ENCODE peak calls at places on chromosomes 11 and 22, in six cellular contexts. One of them, this sample, is unnamed.

GRCh38 chr11:10294289-10294953 is 402 bp upstream of the SBF2 start:
- DNase-seq in H1: no peak
- DNase-seq in neuronal stem cell: no peak
- DNase-seq in mesenchymal stem cell: peak; percentile 86
- DNase-seq in mesendoderm: peak; percentile 66
- DNase-seq in IMR-90: peak; percentile 87
- DNase-seq in this sample: peak; percentile 56

GRCh38 chr11:19474954-19475811 is 234.4 kb upstream of the E2F8 start:
- DNase-seq in IMR-90: no peak
- DNase-seq in H1: no peak
- DNase-seq in mesenchymal stem cell: no peak
- DNase-seq in neuronal stem cell: peak; percentile 38
- DNase-seq in mesendoderm: peak; percentile 33
- DNase-seq in this sample: no peak

GRCh38 chr11:63610604-63611394 is 3.4 kb downstream of the PLAAT3 start:
- DNase-seq in H1: peak; percentile 60
- DNase-seq in mesendoderm: peak; percentile 57
- DNase-seq in IMR-90: no peak
- DNase-seq in mesenchymal stem cell: no peak
- DNase-seq in neuronal stem cell: no peak
- DNase-seq in this sample: peak; percentile 31

GRCh38 chr11:45857834-45858492 is 10.7 kb downstream of the CRY2 start:
- DNase-seq in mesendoderm: no peak
- DNase-seq in mesenchymal stem cell: peak; percentile 96
- DNase-seq in IMR-90: peak; percentile 84
- DNase-seq in neuronal stem cell: no peak
- DNase-seq in H1: no peak
- DNase-seq in this sample: peak; percentile 42

GRCh38 chr11:46719048-46719542 is at the start of gene F2:
- DNase-seq in mesendoderm: no peak
- DNase-seq in mesenchymal stem cell: no peak
- DNase-seq in IMR-90: no peak
- DNase-seq in neuronal stem cell: no peak
- DNase-seq in H1: no peak
- DNase-seq in this sample: no peak

GRCh38 chr22:45772726-45773125 is 101.1 kb downstream of the ATXN10 start:
- DNase-seq in H1: no peak
- DNase-seq in mesenchymal stem cell: no peak
- DNase-seq in mesendoderm: no peak
- DNase-seq in neuronal stem cell: no peak
- DNase-seq in IMR-90: no peak
- DNase-seq in this sample: no peak

GRCh38 chr11:24575392-24575791 is 78.5 kb downstream of the LUZP2 start:
- DNase-seq in H1: no peak
- DNase-seq in mesendoderm: no peak
- DNase-seq in neuronal stem cell: no peak
- DNase-seq in mesenchymal stem cell: no peak
- DNase-seq in IMR-90: peak; percentile 75
- DNase-seq in this sample: no peak

GRCh38 chr11:45921561-45922424 is 663 bp upstream of the LARGE2 start:
- DNase-seq in mesendoderm: peak; percentile 89
- DNase-seq in H1: peak; percentile 84
- DNase-seq in IMR-90: no peak
- DNase-seq in neuronal stem cell: peak; percentile 65
- DNase-seq in mesenchymal stem cell: no peak
- DNase-seq in this sample: peak; percentile 37

GRCh38 chr11:10455637-10456487 is 798 bp downstream of the AMPD3 start:
- DNase-seq in IMR-90: peak; percentile 90
- DNase-seq in neuronal stem cell: peak; percentile 21
- DNase-seq in H1: no peak
- DNase-seq in mesendoderm: peak; percentile 89
- DNase-seq in mesenchymal stem cell: peak; percentile 91
- DNase-seq in this sample: peak; percentile 68

GRCh38 chr11:124075841-124076571 is 34.9 kb upstream of the OR10G7 start:
- DNase-seq in mesenchymal stem cell: no peak
- DNase-seq in H1: no peak
- DNase-seq in mesendoderm: no peak
- DNase-seq in IMR-90: no peak
- DNase-seq in neuronal stem cell: no peak
- DNase-seq in this sample: peak; percentile 28

GRCh38 chr11:69301491-69302401 is 7.8 kb downstream of the MYEOV start:
- DNase-seq in H1: no peak
- DNase-seq in IMR-90: peak; percentile 91
- DNase-seq in neuronal stem cell: no peak
- DNase-seq in mesendoderm: peak; percentile 51
- DNase-seq in mesenchymal stem cell: peak; percentile 85
- DNase-seq in this sample: peak; percentile 38

GRCh38 chr11:94926698-94927237 is 46.6 kb downstream of the CWC15 start:
- DNase-seq in mesendoderm: peak; percentile 73
- DNase-seq in neuronal stem cell: no peak
- DNase-seq in IMR-90: peak; percentile 94
- DNase-seq in H1: no peak
- DNase-seq in mesenchymal stem cell: peak; percentile 98
- DNase-seq in this sample: no peak

DNA sequence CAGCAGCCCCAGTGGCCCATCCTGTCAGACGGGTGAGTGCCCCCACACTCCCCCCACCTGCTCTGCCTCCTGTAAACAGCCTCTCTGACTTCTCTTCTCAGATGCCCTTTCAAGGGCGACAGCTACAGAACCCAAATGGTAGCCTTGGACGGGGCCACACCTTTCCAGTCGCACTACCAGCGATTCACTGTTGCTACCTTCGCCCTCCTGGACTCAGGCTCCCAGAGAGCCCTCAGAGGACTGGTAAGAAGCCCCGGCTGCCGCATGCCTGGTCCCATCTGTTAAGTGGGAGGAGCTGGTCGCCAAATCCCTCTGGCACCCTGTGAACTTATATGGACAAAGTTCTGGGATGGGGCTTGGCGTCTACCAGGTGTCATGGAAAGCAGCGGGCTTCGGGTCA is 6.2 kb downstream of the ZP1 start:
- DNase-seq in IMR-90: no peak
- DNase-seq in mesenchymal stem cell: no peak
- DNase-seq in H1: no peak
- DNase-seq in mesendoderm: no peak
- DNase-seq in neuronal stem cell: no peak
- DNase-seq in this sample: no peak
- H4K8ac ChIP-seq in IMR-90: peak overlapping the region; percentile 44
- H4K8ac ChIP-seq in mesenchymal stem cell: peak overlapping the region; percentile 72
- H4K8ac ChIP-seq in H1: peak overlapping the region; percentile 74
- H4K8ac ChIP-seq in mesendoderm: no peak overlapping the region
- H4K8ac ChIP-seq in neuronal stem cell: peak overlapping the region; percentile 25
- H4K8ac ChIP-seq in this sample: no peak overlapping the region

GRCh38 chr22:37044634-37045625 is 6.6 kb upstream of the KCTD17 start:
- DNase-seq in IMR-90: peak; percentile 7
- DNase-seq in mesenchymal stem cell: no peak
- DNase-seq in neuronal stem cell: no peak
- DNase-seq in H1: no peak
- DNase-seq in mesendoderm: no peak
- DNase-seq in this sample: peak; percentile 12

GRCh38 chr22:37046589-37046988 is 5.0 kb upstream of the KCTD17 start:
- DNase-seq in IMR-90: no peak
- DNase-seq in mesenchymal stem cell: no peak
- DNase-seq in neuronal stem cell: no peak
- DNase-seq in H1: no peak
- DNase-seq in mesendoderm: no peak
- DNase-seq in this sample: no peak

GRCh38 chr22:37043828-37044538 is 7.6 kb upstream of the KCTD17 start:
- DNase-seq in IMR-90: peak; percentile 28
- DNase-seq in mesenchymal stem cell: peak; percentile 54
- DNase-seq in neuronal stem cell: no peak
- DNase-seq in H1: no peak
- DNase-seq in mesendoderm: peak; percentile 52
- DNase-seq in this sample: peak; percentile 57

GRCh38 chr22:37048133-37048532 is 3.4 kb upstream of the KCTD17 start:
- DNase-seq in IMR-90: peak; percentile 31
- DNase-seq in mesendoderm: peak; percentile 57
- DNase-seq in mesenchymal stem cell: no peak
- DNase-seq in neuronal stem cell: no peak
- DNase-seq in H1: no peak
- DNase-seq in this sample: peak; percentile 27

DNA sequence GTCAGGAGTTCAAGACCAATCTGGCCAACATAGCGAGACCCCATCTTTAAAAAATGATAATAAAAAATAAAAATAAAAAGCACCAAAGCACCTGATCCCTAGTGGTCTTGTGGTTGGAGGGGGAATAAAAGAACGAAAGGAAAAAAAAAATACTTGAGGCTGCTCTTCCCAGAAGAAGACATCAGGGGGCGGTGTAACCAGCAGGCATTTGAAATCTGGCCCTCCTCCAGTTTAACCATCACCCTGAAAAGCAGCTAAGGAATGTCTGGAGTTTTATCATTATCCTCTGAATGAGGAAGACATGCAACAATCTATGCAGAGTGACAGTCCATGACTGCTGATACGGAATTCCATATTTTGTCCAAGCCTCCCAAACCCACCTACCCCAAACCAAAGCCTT is 5.6 kb upstream of the KCTD17 start:
- DNase-seq in mesendoderm: peak; percentile 54
- DNase-seq in H1: no peak
- DNase-seq in neuronal stem cell: peak; percentile 18
- DNase-seq in mesenchymal stem cell: peak; percentile 42
- DNase-seq in IMR-90: peak; percentile 62
- DNase-seq in this sample: peak; percentile 71
- H3K4me3 ChIP-seq in mesendoderm: no peak overlapping the region
- H3K4me3 ChIP-seq in H1: no peak overlapping the region
- H3K4me3 ChIP-seq in neuronal stem cell: no peak overlapping the region
- H3K4me3 ChIP-seq in mesenchymal stem cell: no peak overlapping the region
- H3K4me3 ChIP-seq in IMR-90: no peak overlapping the region
- H3K4me3 ChIP-seq in this sample: no peak overlapping the region

DNA sequence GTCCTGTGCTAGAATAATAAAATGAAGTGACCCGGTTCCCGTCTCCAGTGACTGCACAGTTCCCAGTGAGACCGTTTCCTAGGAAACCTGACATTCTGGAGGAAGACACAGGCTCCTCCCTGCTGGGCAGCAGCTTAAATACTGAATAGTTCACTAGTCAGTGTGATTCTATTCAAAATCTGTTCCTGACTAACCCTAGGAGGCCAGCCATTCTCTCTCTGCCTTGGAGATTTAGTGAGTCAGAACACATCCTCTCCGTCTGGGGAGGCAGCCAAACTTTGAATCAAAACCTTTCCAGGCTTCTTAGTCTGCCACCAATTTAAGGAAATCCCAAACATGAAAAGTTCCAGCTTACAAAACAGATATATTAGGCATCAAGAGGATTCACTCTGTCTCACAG is 11.2 kb downstream of the TRIM66 start:
- DNase-seq in H1: peak; percentile 77
- DNase-seq in neuronal stem cell: peak; percentile 87
- DNase-seq in mesendoderm: peak; percentile 98
- DNase-seq in mesenchymal stem cell: peak; percentile 83
- DNase-seq in IMR-90: peak; percentile 97
- DNase-seq in this sample: no peak
- H2BK120ac ChIP-seq in H1: peak overlapping the region; percentile 94
- H2BK120ac ChIP-seq in neuronal stem cell: no peak overlapping the region
- H2BK120ac ChIP-seq in mesendoderm: peak overlapping the region; percentile 99
- H2BK120ac ChIP-seq in mesenchymal stem cell: no peak overlapping the region
- H2BK120ac ChIP-seq in IMR-90: peak overlapping the region; percentile 64
- H2BK120ac ChIP-seq in this sample: no peak overlapping the region

GRCh38 chr11:1917523-1918435 is 1.7 kb upstream of the TNNT3 start:
- DNase-seq in H1: no peak
- DNase-seq in IMR-90: no peak
- DNase-seq in neuronal stem cell: no peak
- DNase-seq in mesendoderm: peak; percentile 20
- DNase-seq in mesenchymal stem cell: no peak
- DNase-seq in this sample: peak; percentile 17
- H4K8ac ChIP-seq in H1: peak overlapping the region; percentile 77
- H4K8ac ChIP-seq in IMR-90: no peak overlapping the region
- H4K8ac ChIP-seq in neuronal stem cell: peak overlapping the region; percentile 65
- H4K8ac ChIP-seq in mesendoderm: no peak overlapping the region
- H4K8ac ChIP-seq in mesenchymal stem cell: no peak overlapping the region
- H4K8ac ChIP-seq in this sample: no peak overlapping the region

GRCh38 chr22:32745251-32745995 is 56.1 kb upstream of the TIMP3 start:
- DNase-seq in neuronal stem cell: peak; percentile 12
- DNase-seq in mesendoderm: peak; percentile 99
- DNase-seq in H1: peak; percentile 27
- DNase-seq in mesenchymal stem cell: peak; percentile 62
- DNase-seq in IMR-90: peak; percentile 55
- DNase-seq in this sample: peak; percentile 83
- H3K4me3 ChIP-seq in neuronal stem cell: no peak overlapping the region
- H3K4me3 ChIP-seq in mesendoderm: no peak overlapping the region
- H3K4me3 ChIP-seq in H1: no peak overlapping the region
- H3K4me3 ChIP-seq in mesenchymal stem cell: no peak overlapping the region
- H3K4me3 ChIP-seq in IMR-90: no peak overlapping the region
- H3K4me3 ChIP-seq in this sample: no peak overlapping the region

GRCh38 chr22:41447435-41448188 is 1.0 kb upstream of the TOB2 start:
- DNase-seq in neuronal stem cell: peak; percentile 75
- DNase-seq in IMR-90: peak; percentile 50
- DNase-seq in H1: no peak
- DNase-seq in mesenchymal stem cell: peak; percentile 85
- DNase-seq in mesendoderm: peak; percentile 86
- DNase-seq in this sample: peak; percentile 77
- H2BK120ac ChIP-seq in neuronal stem cell: peak overlapping the region; percentile 97
- H2BK120ac ChIP-seq in IMR-90: peak overlapping the region; percentile 65
- H2BK120ac ChIP-seq in H1: peak overlapping the region; percentile 75
- H2BK120ac ChIP-seq in mesenchymal stem cell: peak overlapping the region; percentile 97
- H2BK120ac ChIP-seq in mesendoderm: peak overlapping the region; percentile 64
- H2BK120ac ChIP-seq in this sample: peak overlapping the region; percentile 66

DNA sequence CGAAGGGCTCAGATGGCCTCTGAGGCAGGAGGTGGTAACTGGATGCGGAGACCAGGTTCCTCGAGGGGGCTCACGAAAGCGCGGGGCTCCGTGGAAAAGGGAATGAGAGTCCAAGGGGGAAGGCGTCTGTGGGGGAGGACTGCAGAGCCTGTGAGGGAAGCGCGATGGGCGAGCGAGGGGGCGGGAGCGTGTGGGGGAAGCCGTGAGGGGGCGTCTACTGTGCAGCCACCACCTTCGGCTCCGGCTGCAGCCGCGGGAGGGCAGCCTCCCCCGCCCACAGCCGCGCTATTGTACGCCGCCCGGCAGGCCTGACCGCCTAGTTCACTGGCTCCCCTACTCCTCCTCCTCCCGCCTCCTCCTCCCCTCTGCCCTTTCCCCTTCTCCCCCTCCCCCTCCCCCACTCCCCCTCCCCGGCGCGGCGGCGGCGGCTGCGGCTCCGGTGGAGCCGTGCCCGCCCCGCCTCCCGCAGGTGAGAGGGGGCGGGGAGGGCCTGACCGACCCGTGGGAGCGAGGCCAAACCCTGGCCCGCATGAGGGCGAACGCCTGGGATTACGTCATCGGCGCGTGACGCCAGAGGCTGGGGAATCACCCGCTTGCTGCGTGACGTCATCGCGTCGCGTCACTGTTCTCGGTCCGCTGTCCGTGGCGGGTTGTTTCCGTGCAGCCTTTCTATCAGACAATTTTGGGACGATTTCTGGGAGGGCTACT is at the start of gene PAK1:
- DNase-seq in mesendoderm: peak; percentile 97
- DNase-seq in IMR-90: peak; percentile 86
- DNase-seq in H1: peak; percentile 75
- DNase-seq in neuronal stem cell: peak; percentile 90
- DNase-seq in mesenchymal stem cell: peak; percentile 87
- DNase-seq in this sample: peak; percentile 99
- H4K8ac ChIP-seq in mesendoderm: no peak within 1 kb of the TSS
- H4K8ac ChIP-seq in IMR-90: peak within 1 kb of the TSS; percentile 57
- H4K8ac ChIP-seq in H1: peak within 1 kb of the TSS; percentile 96
- H4K8ac ChIP-seq in neuronal stem cell: no peak within 1 kb of the TSS
- H4K8ac ChIP-seq in mesenchymal stem cell: peak within 1 kb of the TSS; percentile 81
- H4K8ac ChIP-seq in this sample: peak within 1 kb of the TSS; percentile 100